ENCODE peak calls at places on chromosomes 2 and 18, in eight cellular contexts. One of them, this sample, is unnamed.

GRCh38 chr2:40220177-40220925 is 231.5 kb downstream of the SLC8A1 start:
- DNase-seq in stomach: no peak
- DNase-seq in GM20000: no peak
- DNase-seq in neural crest cell: no peak
- DNase-seq in right lobe of liver: no peak
- DNase-seq in A549: no peak
- DNase-seq in mesothelial cell of epicardium: no peak
- DNase-seq in colonic mucosa: peak; percentile 27
- DNase-seq in this sample: no peak

GRCh38 chr2:226310081-226310625 is 489.5 kb downstream of the IRS1 start:
- DNase-seq in stomach: no peak
- DNase-seq in GM20000: no peak
- DNase-seq in neural crest cell: no peak
- DNase-seq in right lobe of liver: no peak
- DNase-seq in A549: no peak
- DNase-seq in mesothelial cell of epicardium: no peak
- DNase-seq in colonic mucosa: no peak
- DNase-seq in this sample: no peak

GRCh38 chr18:78918707-78919106 is 60.9 kb upstream of the SALL3 start:
- DNase-seq in stomach: no peak
- DNase-seq in GM20000: no peak
- DNase-seq in neural crest cell: no peak
- DNase-seq in right lobe of liver: no peak
- DNase-seq in A549: no peak
- DNase-seq in mesothelial cell of epicardium: no peak
- DNase-seq in colonic mucosa: no peak
- DNase-seq in this sample: no peak

GRCh38 chr2:70546376-70546775 is 7.2 kb downstream of the TGFA start:
- DNase-seq in stomach: no peak
- DNase-seq in GM20000: no peak
- DNase-seq in neural crest cell: no peak
- DNase-seq in right lobe of liver: no peak
- DNase-seq in A549: no peak
- DNase-seq in mesothelial cell of epicardium: no peak
- DNase-seq in colonic mucosa: no peak
- DNase-seq in this sample: no peak

GRCh38 chr2:72722492-72723090 is 103.2 kb downstream of the EXOC6B start:
- DNase-seq in stomach: no peak
- DNase-seq in GM20000: no peak
- DNase-seq in neural crest cell: no peak
- DNase-seq in right lobe of liver: no peak
- DNase-seq in A549: no peak
- DNase-seq in mesothelial cell of epicardium: no peak
- DNase-seq in colonic mucosa: no peak
- DNase-seq in this sample: no peak

GRCh38 chr2:216742411-216742810 is 47.1 kb upstream of the IGFBP5 start:
- DNase-seq in stomach: no peak
- DNase-seq in GM20000: no peak
- DNase-seq in neural crest cell: no peak
- DNase-seq in right lobe of liver: no peak
- DNase-seq in A549: no peak
- DNase-seq in mesothelial cell of epicardium: no peak
- DNase-seq in colonic mucosa: no peak
- DNase-seq in this sample: no peak

GRCh38 chr2:229041691-229042090 is 229.4 kb downstream of the PID1 start:
- DNase-seq in stomach: no peak
- DNase-seq in GM20000: no peak
- DNase-seq in neural crest cell: no peak
- DNase-seq in right lobe of liver: no peak
- DNase-seq in A549: no peak
- DNase-seq in mesothelial cell of epicardium: no peak
- DNase-seq in colonic mucosa: no peak
- DNase-seq in this sample: no peak

GRCh38 chr2:206700141-206700540 is 18.1 kb downstream of the DYTN start:
- DNase-seq in stomach: no peak
- DNase-seq in GM20000: no peak
- DNase-seq in neural crest cell: no peak
- DNase-seq in right lobe of liver: no peak
- DNase-seq in A549: no peak
- DNase-seq in mesothelial cell of epicardium: no peak
- DNase-seq in colonic mucosa: no peak
- DNase-seq in this sample: no peak

GRCh38 chr2:128422571-128422970 is 103.9 kb upstream of the HS6ST1 start:
- DNase-seq in stomach: no peak
- DNase-seq in GM20000: no peak
- DNase-seq in neural crest cell: no peak
- DNase-seq in right lobe of liver: no peak
- DNase-seq in A549: peak; percentile 36
- DNase-seq in mesothelial cell of epicardium: no peak
- DNase-seq in colonic mucosa: peak; percentile 4
- DNase-seq in this sample: no peak

GRCh38 chr2:27152796-27153464 is 4.1 kb downstream of the TCF23 start:
- DNase-seq in stomach: no peak
- DNase-seq in GM20000: no peak
- DNase-seq in neural crest cell: no peak
- DNase-seq in right lobe of liver: no peak
- DNase-seq in A549: no peak
- DNase-seq in mesothelial cell of epicardium: no peak
- DNase-seq in colonic mucosa: peak; percentile 57
- DNase-seq in this sample: no peak

GRCh38 chr2:27152102-27152795 is 3.4 kb downstream of the TCF23 start:
- DNase-seq in stomach: no peak
- DNase-seq in GM20000: no peak
- DNase-seq in neural crest cell: no peak
- DNase-seq in right lobe of liver: peak; percentile 61
- DNase-seq in A549: peak; percentile 24
- DNase-seq in mesothelial cell of epicardium: no peak
- DNase-seq in colonic mucosa: no peak
- DNase-seq in this sample: peak; percentile 13

GRCh38 chr2:27156739-27157475 is 8.1 kb downstream of the TCF23 start:
- DNase-seq in stomach: no peak
- DNase-seq in GM20000: no peak
- DNase-seq in neural crest cell: no peak
- DNase-seq in right lobe of liver: no peak
- DNase-seq in A549: no peak
- DNase-seq in mesothelial cell of epicardium: no peak
- DNase-seq in colonic mucosa: no peak
- DNase-seq in this sample: no peak

GRCh38 chr2:27154481-27154880 is 5.7 kb downstream of the TCF23 start:
- DNase-seq in stomach: no peak
- DNase-seq in GM20000: no peak
- DNase-seq in neural crest cell: no peak
- DNase-seq in right lobe of liver: no peak
- DNase-seq in A549: no peak
- DNase-seq in mesothelial cell of epicardium: no peak
- DNase-seq in colonic mucosa: no peak
- DNase-seq in this sample: no peak

GRCh38 chr2:27154990-27155615 is 6.3 kb downstream of the TCF23 start:
- DNase-seq in stomach: no peak
- DNase-seq in GM20000: no peak
- DNase-seq in neural crest cell: no peak
- DNase-seq in right lobe of liver: peak; percentile 29
- DNase-seq in A549: no peak
- DNase-seq in mesothelial cell of epicardium: no peak
- DNase-seq in colonic mucosa: no peak
- DNase-seq in this sample: no peak
- TF ChIP-seq CTCF in stomach: no peak
- TF ChIP-seq CTCF in GM20000: no peak
- TF ChIP-seq CTCF in neural crest cell: no peak
- TF ChIP-seq CTCF in right lobe of liver: no peak
- TF ChIP-seq CTCF in A549: no peak
- TF ChIP-seq CTCF in mesothelial cell of epicardium: no peak
- TF ChIP-seq CTCF in colonic mucosa: no peak
- TF ChIP-seq CTCF in this sample: no peak

GRCh38 chr2:196131384-196131861 is 40.0 kb downstream of the STK17B start:
- DNase-seq in stomach: peak; percentile 48
- DNase-seq in GM20000: peak; percentile 9
- DNase-seq in neural crest cell: no peak
- DNase-seq in right lobe of liver: no peak
- DNase-seq in A549: peak; percentile 66
- DNase-seq in mesothelial cell of epicardium: no peak
- DNase-seq in colonic mucosa: peak; percentile 41
- DNase-seq in this sample: peak; percentile 19
- TF ChIP-seq CTCF in stomach: no peak
- TF ChIP-seq CTCF in GM20000: peak; percentile 8
- TF ChIP-seq CTCF in neural crest cell: peak; percentile 46
- TF ChIP-seq CTCF in right lobe of liver: peak; percentile 32
- TF ChIP-seq CTCF in A549: peak; percentile 15
- TF ChIP-seq CTCF in mesothelial cell of epicardium: peak; percentile 50
- TF ChIP-seq CTCF in colonic mucosa: peak; percentile 34
- TF ChIP-seq CTCF in this sample: peak; percentile 34

GRCh38 chr18:12989397-12990127 is 1.6 kb upstream of the CEP192 start:
- DNase-seq in stomach: no peak
- DNase-seq in GM20000: no peak
- DNase-seq in neural crest cell: no peak
- DNase-seq in right lobe of liver: no peak
- DNase-seq in A549: no peak
- DNase-seq in mesothelial cell of epicardium: no peak
- DNase-seq in colonic mucosa: no peak
- DNase-seq in this sample: no peak

GRCh38 chr18:12990128-12990485 is 1.1 kb upstream of the CEP192 start:
- DNase-seq in stomach: no peak
- DNase-seq in GM20000: no peak
- DNase-seq in neural crest cell: no peak
- DNase-seq in right lobe of liver: no peak
- DNase-seq in A549: no peak
- DNase-seq in mesothelial cell of epicardium: no peak
- DNase-seq in colonic mucosa: no peak
- DNase-seq in this sample: no peak

GRCh38 chr18:12990662-12990976 is 543 bp upstream of the CEP192 start:
- DNase-seq in stomach: no peak
- DNase-seq in GM20000: no peak
- DNase-seq in neural crest cell: no peak
- DNase-seq in right lobe of liver: no peak
- DNase-seq in A549: no peak
- DNase-seq in mesothelial cell of epicardium: no peak
- DNase-seq in colonic mucosa: no peak
- DNase-seq in this sample: no peak

GRCh38 chr18:12991839-12992216 is 666 bp downstream of the CEP192 start:
- DNase-seq in stomach: no peak
- DNase-seq in GM20000: no peak
- DNase-seq in neural crest cell: no peak
- DNase-seq in right lobe of liver: no peak
- DNase-seq in A549: no peak
- DNase-seq in mesothelial cell of epicardium: no peak
- DNase-seq in colonic mucosa: no peak
- DNase-seq in this sample: no peak

DNA sequence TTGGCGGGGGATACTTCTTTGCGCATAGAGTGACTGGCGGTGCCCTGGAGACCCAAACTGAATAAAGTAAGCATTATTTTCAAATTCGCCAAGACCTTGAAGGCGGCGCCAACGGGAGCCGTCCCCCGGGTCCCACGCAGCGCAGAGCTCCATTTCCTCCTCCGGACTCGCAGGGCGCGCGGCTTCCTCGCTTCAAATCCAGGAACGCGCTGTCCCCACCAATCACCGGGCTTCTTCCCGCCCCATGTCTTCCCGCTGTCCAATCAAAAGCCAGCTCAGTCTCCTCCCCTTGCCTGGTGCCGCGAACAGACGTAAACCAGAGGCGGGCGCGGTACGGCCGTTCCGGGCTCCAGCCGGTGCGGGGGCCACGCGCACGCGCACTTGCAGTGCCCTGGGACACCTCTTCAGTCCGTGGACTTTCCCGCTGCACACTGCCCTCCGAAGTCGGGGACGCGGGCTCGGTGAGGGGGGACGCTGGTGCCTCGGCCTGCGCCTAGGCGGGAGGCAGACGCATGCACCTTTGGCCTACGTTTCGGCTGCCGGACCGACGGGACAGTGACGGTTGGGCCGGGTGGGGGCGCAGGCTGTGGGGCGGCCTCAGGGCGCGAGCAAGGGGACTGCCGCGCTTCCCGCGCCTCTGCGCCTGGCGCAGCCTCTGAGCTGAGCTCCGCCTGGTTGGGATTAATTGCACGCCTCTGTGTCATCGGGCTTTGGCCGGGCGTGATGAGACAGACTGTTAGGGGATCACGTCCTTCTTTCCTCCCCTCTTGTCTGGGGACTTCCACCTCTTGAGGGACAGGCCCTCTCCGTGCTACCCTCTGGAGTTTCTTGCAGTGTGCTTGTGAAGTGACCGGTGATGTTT is at the start of gene CEP192:
- DNase-seq in stomach: peak; percentile 97
- DNase-seq in GM20000: peak; percentile 96
- DNase-seq in neural crest cell: peak; percentile 96
- DNase-seq in right lobe of liver: peak; percentile 98
- DNase-seq in A549: peak; percentile 98
- DNase-seq in mesothelial cell of epicardium: peak; percentile 95
- DNase-seq in colonic mucosa: peak; percentile 98
- DNase-seq in this sample: peak; percentile 98
- TF ChIP-seq CTCF in stomach: no peak
- TF ChIP-seq CTCF in GM20000: no peak
- TF ChIP-seq CTCF in neural crest cell: no peak
- TF ChIP-seq CTCF in right lobe of liver: no peak
- TF ChIP-seq CTCF in A549: no peak
- TF ChIP-seq CTCF in mesothelial cell of epicardium: no peak
- TF ChIP-seq CTCF in colonic mucosa: no peak
- TF ChIP-seq CTCF in this sample: no peak

GRCh38 chr2:231299267-231299666 is 96.2 kb upstream of the B3GNT7 start:
- DNase-seq in stomach: no peak
- DNase-seq in GM20000: no peak
- DNase-seq in neural crest cell: no peak
- DNase-seq in right lobe of liver: no peak
- DNase-seq in A549: no peak
- DNase-seq in mesothelial cell of epicardium: no peak
- DNase-seq in colonic mucosa: no peak
- DNase-seq in this sample: no peak
- TF ChIP-seq CTCF in stomach: no peak
- TF ChIP-seq CTCF in GM20000: no peak
- TF ChIP-seq CTCF in neural crest cell: no peak
- TF ChIP-seq CTCF in right lobe of liver: no peak
- TF ChIP-seq CTCF in A549: no peak
- TF ChIP-seq CTCF in mesothelial cell of epicardium: no peak
- TF ChIP-seq CTCF in colonic mucosa: no peak
- TF ChIP-seq CTCF in this sample: no peak